ENCODE peak calls at places on chromosomes 1 and 21, in eight cellular contexts. One of them, this sample, is unnamed.

GRCh38 chr1:232688398-232688797 is 58.5 kb upstream of the SIPA1L2 start:
- DNase-seq in A549: no peak
- DNase-seq in RWPE1: no peak
- DNase-seq in activated gamma-delta T cell treated with Interleukin-2 at 50 U/mL for 16 hours: no peak
- DNase-seq in foreskin fibroblast: no peak
- DNase-seq in nephron progenitor cell: no peak
- DNase-seq in fibroblast of lung: no peak
- DNase-seq in T-helper 1 cell: no peak
- DNase-seq in this sample: no peak

GRCh38 chr1:172894345-172895049 is 156.2 kb downstream of the TNFSF18 start:
- DNase-seq in A549: no peak
- DNase-seq in RWPE1: no peak
- DNase-seq in activated gamma-delta T cell treated with Interleukin-2 at 50 U/mL for 16 hours: no peak
- DNase-seq in foreskin fibroblast: no peak
- DNase-seq in nephron progenitor cell: no peak
- DNase-seq in fibroblast of lung: no peak
- DNase-seq in T-helper 1 cell: no peak
- DNase-seq in this sample: no peak

GRCh38 chr1:84839544-84839943 is 53.5 kb downstream of the LPAR3 start:
- DNase-seq in A549: no peak
- DNase-seq in RWPE1: no peak
- DNase-seq in activated gamma-delta T cell treated with Interleukin-2 at 50 U/mL for 16 hours: no peak
- DNase-seq in foreskin fibroblast: no peak
- DNase-seq in nephron progenitor cell: no peak
- DNase-seq in fibroblast of lung: no peak
- DNase-seq in T-helper 1 cell: no peak
- DNase-seq in this sample: no peak

GRCh38 chr1:7220007-7220406 is 434.8 kb downstream of the CAMTA1 start:
- DNase-seq in A549: no peak
- DNase-seq in RWPE1: no peak
- DNase-seq in activated gamma-delta T cell treated with Interleukin-2 at 50 U/mL for 16 hours: no peak
- DNase-seq in foreskin fibroblast: no peak
- DNase-seq in nephron progenitor cell: no peak
- DNase-seq in fibroblast of lung: peak
- DNase-seq in T-helper 1 cell: no peak
- DNase-seq in this sample: no peak

GRCh38 chr1:93846929-93847810 is 31.8 kb downstream of the DNTTIP2 start:
- DNase-seq in A549: peak
- DNase-seq in RWPE1: peak
- DNase-seq in activated gamma-delta T cell treated with Interleukin-2 at 50 U/mL for 16 hours: peak
- DNase-seq in foreskin fibroblast: peak
- DNase-seq in nephron progenitor cell: peak
- DNase-seq in fibroblast of lung: peak
- DNase-seq in T-helper 1 cell: peak
- DNase-seq in this sample: peak

GRCh38 chr1:184843732-184844495 is 89.3 kb upstream of the EDEM3 start:
- DNase-seq in A549: no peak
- DNase-seq in RWPE1: no peak
- DNase-seq in activated gamma-delta T cell treated with Interleukin-2 at 50 U/mL for 16 hours: peak
- DNase-seq in foreskin fibroblast: no peak
- DNase-seq in nephron progenitor cell: no peak
- DNase-seq in fibroblast of lung: no peak
- DNase-seq in T-helper 1 cell: peak
- DNase-seq in this sample: no peak

GRCh38 chr1:24860841-24861240 is 69.2 kb downstream of the RUNX3 start:
- DNase-seq in A549: no peak
- DNase-seq in RWPE1: no peak
- DNase-seq in activated gamma-delta T cell treated with Interleukin-2 at 50 U/mL for 16 hours: no peak
- DNase-seq in foreskin fibroblast: no peak
- DNase-seq in nephron progenitor cell: no peak
- DNase-seq in fibroblast of lung: no peak
- DNase-seq in T-helper 1 cell: no peak
- DNase-seq in this sample: no peak

GRCh38 chr1:170536924-170537551 is 5.1 kb downstream of the GORAB start:
- DNase-seq in A549: no peak
- DNase-seq in RWPE1: no peak
- DNase-seq in activated gamma-delta T cell treated with Interleukin-2 at 50 U/mL for 16 hours: no peak
- DNase-seq in foreskin fibroblast: no peak
- DNase-seq in nephron progenitor cell: no peak
- DNase-seq in fibroblast of lung: peak
- DNase-seq in T-helper 1 cell: no peak
- DNase-seq in this sample: no peak

GRCh38 chr1:8816306-8816705 is 1.1 kb downstream of the RERE start:
- DNase-seq in A549: no peak
- DNase-seq in RWPE1: no peak
- DNase-seq in activated gamma-delta T cell treated with Interleukin-2 at 50 U/mL for 16 hours: no peak
- DNase-seq in foreskin fibroblast: no peak
- DNase-seq in nephron progenitor cell: no peak
- DNase-seq in fibroblast of lung: peak
- DNase-seq in T-helper 1 cell: no peak
- DNase-seq in this sample: no peak

GRCh38 chr21:37871121-37871862 is 45.0 kb downstream of the KCNJ6 start:
- DNase-seq in A549: no peak
- DNase-seq in RWPE1: peak
- DNase-seq in activated gamma-delta T cell treated with Interleukin-2 at 50 U/mL for 16 hours: no peak
- DNase-seq in foreskin fibroblast: peak
- DNase-seq in nephron progenitor cell: no peak
- DNase-seq in fibroblast of lung: peak
- DNase-seq in T-helper 1 cell: no peak
- DNase-seq in this sample: no peak

GRCh38 chr1:178168535-178168934 is 74.6 kb downstream of the RASAL2 start:
- DNase-seq in A549: no peak
- DNase-seq in RWPE1: no peak
- DNase-seq in activated gamma-delta T cell treated with Interleukin-2 at 50 U/mL for 16 hours: no peak
- DNase-seq in foreskin fibroblast: peak
- DNase-seq in nephron progenitor cell: no peak
- DNase-seq in fibroblast of lung: peak
- DNase-seq in T-helper 1 cell: no peak
- DNase-seq in this sample: no peak

GRCh38 chr1:182163821-182164223 is 102.3 kb upstream of the ZNF648 start:
- DNase-seq in A549: no peak
- DNase-seq in RWPE1: no peak
- DNase-seq in activated gamma-delta T cell treated with Interleukin-2 at 50 U/mL for 16 hours: no peak
- DNase-seq in foreskin fibroblast: peak
- DNase-seq in nephron progenitor cell: no peak
- DNase-seq in fibroblast of lung: no peak
- DNase-seq in T-helper 1 cell: no peak
- DNase-seq in this sample: peak

GRCh38 chr21:45277101-45278045 is 10.3 kb downstream of the POFUT2 start:
- DNase-seq in A549: no peak
- DNase-seq in RWPE1: no peak
- DNase-seq in activated gamma-delta T cell treated with Interleukin-2 at 50 U/mL for 16 hours: no peak
- DNase-seq in foreskin fibroblast: no peak
- DNase-seq in nephron progenitor cell: no peak
- DNase-seq in fibroblast of lung: no peak
- DNase-seq in T-helper 1 cell: no peak
- DNase-seq in this sample: no peak

GRCh38 chr21:37008705-37009104 is 2.2 kb downstream of the RIPPLY3 start:
- DNase-seq in A549: no peak
- DNase-seq in RWPE1: no peak
- DNase-seq in activated gamma-delta T cell treated with Interleukin-2 at 50 U/mL for 16 hours: no peak
- DNase-seq in foreskin fibroblast: no peak
- DNase-seq in nephron progenitor cell: no peak
- DNase-seq in fibroblast of lung: no peak
- DNase-seq in T-helper 1 cell: no peak
- DNase-seq in this sample: peak

GRCh38 chr1:10778640-10779039 is 17.8 kb downstream of the CASZ1 start:
- DNase-seq in A549: no peak
- DNase-seq in RWPE1: no peak
- DNase-seq in activated gamma-delta T cell treated with Interleukin-2 at 50 U/mL for 16 hours: no peak
- DNase-seq in foreskin fibroblast: no peak
- DNase-seq in nephron progenitor cell: no peak
- DNase-seq in fibroblast of lung: no peak
- DNase-seq in T-helper 1 cell: no peak
- DNase-seq in this sample: no peak

GRCh38 chr1:51311826-51312225 is 18.5 kb downstream of the TTC39A start:
- DNase-seq in A549: no peak
- DNase-seq in RWPE1: no peak
- DNase-seq in activated gamma-delta T cell treated with Interleukin-2 at 50 U/mL for 16 hours: no peak
- DNase-seq in foreskin fibroblast: no peak
- DNase-seq in nephron progenitor cell: no peak
- DNase-seq in fibroblast of lung: no peak
- DNase-seq in T-helper 1 cell: no peak
- DNase-seq in this sample: peak

GRCh38 chr1:34639701-34640100 is 115.1 kb upstream of the GJB5 start:
- DNase-seq in A549: no peak
- DNase-seq in RWPE1: no peak
- DNase-seq in activated gamma-delta T cell treated with Interleukin-2 at 50 U/mL for 16 hours: no peak
- DNase-seq in foreskin fibroblast: no peak
- DNase-seq in nephron progenitor cell: no peak
- DNase-seq in fibroblast of lung: no peak
- DNase-seq in T-helper 1 cell: no peak
- DNase-seq in this sample: no peak